ENCODE peak calls at places on chromosomes 5 and 9, in six cellular contexts. Q is esophagus squamous epithelium, G is testis, C is left ventricle myocardium inferior, N is pancreas, R is cardiac muscle cell. K is an unnamed sample. For H3K36me3 and H3K4me1, the result is how much of the 10 kb centered on the place peaks cover.

GRCh38 chr5:16812911-16813310 is 123.2 kb downstream of the MYO10 start:
- DNase-seq in N (peak), G (no peak), C (no peak), R (no peak), Q (no peak), K (peak)

GRCh38 chr5:40717281-40717680 is 37.6 kb downstream of the PTGER4 start:
- DNase-seq in C (no peak), R (no peak), Q (no peak), N (no peak), G (no peak), K (no peak)

GRCh38 chr5:168931638-168932345 is 352.6 kb upstream of the PANK3 start:
- DNase-seq in Q (no peak), N (no peak), R (no peak), C (no peak), G (no peak), K (no peak)

GRCh38 chr5:75037106-75037505 is 15.3 kb downstream of the GCNT4 start:
- DNase-seq in R (no peak), C (no peak), G (no peak), Q (no peak), N (peak), K (no peak)

GRCh38 chr5:133119233-133119711 is 67.5 kb downstream of the HSPA4 start:
- DNase-seq in R (no peak), N (no peak), C (no peak), G (no peak), Q (no peak), K (no peak)

GRCh38 chr5:41883243-41883642 is 13.0 kb upstream of the OXCT1 start:
- DNase-seq in C (no peak), R (no peak), N (no peak), Q (no peak), G (no peak), K (no peak)

GRCh38 chr5:173997331-173997730 is 8.4 kb downstream of the C5orf47 start:
- DNase-seq in G (no peak), N (no peak), R (no peak), Q (no peak), C (no peak), K (no peak)

GRCh38 chr5:23112237-23112636 is 259.1 kb upstream of the CDH12 start:
- DNase-seq in C (no peak), Q (no peak), G (no peak), R (no peak), N (no peak), K (no peak)

GRCh38 chr5:116668361-116668760 is 93.7 kb upstream of the SEMA6A start:
- DNase-seq in C (no peak), R (no peak), Q (no peak), G (no peak), N (no peak), K (no peak)

GRCh38 chr9:130893250-130894101 is 3.1 kb downstream of the QRFP start:
- DNase-seq in C (peak), R (no peak), Q (no peak), G (peak), N (no peak), K (peak)

GRCh38 chr5:159094745-159095144 is 5.0 kb downstream of the EBF1 start:
- DNase-seq in Q (no peak), R (peak), G (peak), N (no peak), C (peak), K (no peak)

GRCh38 chr9:115367780-115368179 is 249.8 kb upstream of the TNC start:
- DNase-seq in R (no peak), C (no peak), N (no peak), Q (no peak), G (no peak), K (no peak)

GRCh38 chr9:83034587-83034986 is 28.4 kb downstream of the RASEF start:
- DNase-seq in Q (no peak), R (no peak), C (no peak), G (no peak), N (no peak), K (no peak)

GRCh38 chr5:135979510-135979909 is 24.7 kb upstream of the LECT2 start:
- DNase-seq in Q (no peak), R (no peak), C (no peak), N (no peak), G (no peak), K (no peak)

GRCh38 chr9:121277518-121278275 is 9.7 kb downstream of the GSN start:
- DNase-seq in Q (no peak), R (no peak), N (no peak), C (no peak), G (no peak), K (no peak)

GRCh38 chr9:90287567-90288274 is 354.9 kb downstream of the DIRAS2 start:
- DNase-seq in C (no peak), Q (no peak), R (no peak), G (no peak), N (no peak), K (no peak)

GRCh38 chr5:83542839-83543238 is 71.3 kb downstream of the VCAN start:
- DNase-seq in G (no peak), Q (no peak), N (no peak), R (no peak), C (no peak), K (no peak)

GRCh38 chr5:164439799-164440198 is 934.4 kb downstream of the MAT2B start:
- DNase-seq in R (no peak), N (no peak), C (no peak), Q (no peak), G (no peak), K (no peak)

GRCh38 chr5:169545762-169546161 is 37.8 kb upstream of the SPDL1 start:
- DNase-seq in Q (no peak), C (no peak), R (no peak), N (no peak), G (no peak), K (no peak)

GRCh38 chr5:141605523-141606277 is 13.1 kb downstream of the DIAPH1 start:
- DNase-seq in C (peak), G (peak), Q (peak), N (no peak), R (no peak), K (peak)

GRCh38 chr9:120099064-120099463 is 480.9 kb downstream of the CDK5RAP2 start:
- DNase-seq in R (no peak), C (no peak), Q (no peak), N (no peak), G (no peak), K (no peak)

GRCh38 chr5:42813533-42813932 is 1.8 kb upstream of the SELENOP start:
- DNase-seq in C (no peak), N (no peak), R (peak), G (no peak), Q (no peak), K (no peak)

GRCh38 chr5:7261049-7261448 is 134.9 kb upstream of the ADCY2 start:
- DNase-seq in N (no peak), C (no peak), R (peak), G (peak), Q (no peak), K (no peak)

GRCh38 chr5:123359866-123360569 is 63.2 kb downstream of the CEP120 start:
- DNase-seq in C (no peak), Q (no peak), G (no peak), N (no peak), R (no peak), K (no peak)

GRCh38 chr9:125446581-125447094 is 185.0 kb downstream of the GAPVD1 start:
- DNase-seq in R (peak), N (no peak), Q (peak), C (no peak), G (no peak), K (no peak)

GRCh38 chr5:77015938-77016569 is 14.2 kb upstream of the AGGF1 start:
- DNase-seq in Q (no peak), R (peak), N (no peak), G (no peak), C (no peak), K (no peak)

GRCh38 chr9:100515578-100516494 is 42.9 kb downstream of the TMEFF1 start:
- DNase-seq in R (peak), G (no peak), N (no peak), Q (no peak), C (no peak), K (no peak)

GRCh38 chr9:99431103-99431502 is 209.0 kb downstream of the SEC61B start:
- DNase-seq in R (no peak), N (no peak), C (no peak), G (no peak), Q (no peak), K (no peak)

GRCh38 chr9:3758816-3759576 is 233.2 kb upstream of the RFX3 start:
- DNase-seq in Q (no peak), N (no peak), C (no peak), G (no peak), R (no peak), K (no peak)

GRCh38 chr9:128275198-128276007 is at the start of gene GOLGA2:
- DNase-seq in R (peak), Q (no peak), C (peak), G (peak), N (peak), K (peak)

GRCh38 chr9:2593754-2594153 is 27.8 kb upstream of the VLDLR start:
- DNase-seq in Q (no peak), G (no peak), R (no peak), N (no peak), C (no peak), K (no peak)

GRCh38 chr5:116032094-116032517 is at the start of gene ARL14EPL:
- DNase-seq in R (peak), Q (no peak), C (peak), G (peak), N (no peak), K (peak)

GRCh38 chr5:180034564-180034963 is 37.0 kb downstream of the RNF130 start:
- DNase-seq in G (no peak), Q (no peak), N (no peak), C (no peak), R (no peak), K (no peak)

GRCh38 chr5:102815560-102816324 is 60.6 kb downstream of the PAM start:
- DNase-seq in G (no peak), C (no peak), N (no peak), R (no peak), Q (no peak), K (no peak)

GRCh38 chr5:130874861-130875419 is 290.1 kb downstream of the HINT1 start:
- DNase-seq in C (no peak), Q (no peak), R (no peak), G (no peak), N (no peak), K (no peak)

GRCh38 chr9:114016101-114016500 is 62.0 kb downstream of the AMBP start:
- DNase-seq in C (no peak), R (no peak), N (no peak), G (peak), Q (no peak), K (peak)

GRCh38 chr9:78294290-78295176 is 2.4 kb upstream of the PSAT1 start:
- DNase-seq in C (no peak), G (no peak), Q (no peak), N (no peak), R (no peak), K (no peak)

GRCh38 chr5:45725537-45725936 is 29.4 kb upstream of the HCN1 start:
- DNase-seq in N (no peak), R (no peak), G (no peak), Q (no peak), C (no peak), K (no peak)

GRCh38 chr9:14418262-14419200 is 104.6 kb upstream of the NFIB start:
- DNase-seq in C (no peak), N (no peak), G (no peak), Q (no peak), R (no peak), K (no peak)

GRCh38 chr5:124655943-124656459 is 90.4 kb downstream of the ZNF608 start:
- DNase-seq in Q (no peak), N (peak), R (no peak), C (no peak), G (no peak), K (no peak)

DNA sequence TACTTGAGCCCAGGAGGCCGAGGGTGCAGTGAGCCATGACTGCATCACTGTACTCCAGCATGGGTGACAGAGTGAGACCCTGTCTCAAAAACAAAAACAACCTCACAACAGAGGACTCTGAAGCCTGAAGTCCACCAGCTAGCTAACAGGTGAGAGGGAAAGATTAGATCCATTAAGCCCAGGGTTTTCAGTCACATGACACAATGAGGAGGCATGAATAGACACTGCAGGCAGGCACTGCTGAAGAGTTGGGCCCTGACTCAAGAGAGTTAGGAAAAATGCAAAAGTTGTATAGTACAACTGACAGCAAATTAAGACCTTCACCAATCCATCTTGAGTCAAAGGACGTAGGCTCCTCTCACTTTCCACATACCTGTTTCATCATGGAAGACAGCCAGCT is 64.9 kb downstream of the IARS1 start:
- DNase-seq in C (no peak), N (no peak), Q (no peak), G (no peak), R (no peak), K (no peak)
- H3K36me3 ChIP-seq in C (under half), N (under half), Q (under half), G (under half), R (under half), K (under half)

DNA sequence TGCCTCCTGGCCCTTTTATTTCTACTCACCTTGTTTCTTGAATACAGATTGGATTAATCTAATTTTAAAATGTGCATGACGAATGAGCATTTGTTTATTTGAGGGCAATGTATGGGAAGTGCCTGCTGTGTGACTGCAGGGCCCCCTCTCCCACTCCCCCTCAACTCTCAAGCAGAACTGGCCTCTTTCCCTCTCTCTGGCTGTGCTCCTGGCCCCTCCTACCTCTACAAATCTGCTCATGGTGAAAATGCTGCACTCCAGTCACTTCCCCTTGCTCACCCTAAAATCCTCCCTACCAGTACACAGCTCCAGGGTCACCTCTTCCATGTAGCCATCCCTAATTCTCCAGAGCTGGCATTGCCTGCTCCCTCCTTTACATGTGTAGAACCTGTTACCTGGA is 17.2 kb upstream of the NDST1 start:
- DNase-seq in G (no peak), N (no peak), Q (no peak), R (no peak), C (no peak), K (no peak)
- H3K4me1 ChIP-seq in G (half or more), N (under half), Q (half or more), R (under half), C (half or more), K (under half)

DNA sequence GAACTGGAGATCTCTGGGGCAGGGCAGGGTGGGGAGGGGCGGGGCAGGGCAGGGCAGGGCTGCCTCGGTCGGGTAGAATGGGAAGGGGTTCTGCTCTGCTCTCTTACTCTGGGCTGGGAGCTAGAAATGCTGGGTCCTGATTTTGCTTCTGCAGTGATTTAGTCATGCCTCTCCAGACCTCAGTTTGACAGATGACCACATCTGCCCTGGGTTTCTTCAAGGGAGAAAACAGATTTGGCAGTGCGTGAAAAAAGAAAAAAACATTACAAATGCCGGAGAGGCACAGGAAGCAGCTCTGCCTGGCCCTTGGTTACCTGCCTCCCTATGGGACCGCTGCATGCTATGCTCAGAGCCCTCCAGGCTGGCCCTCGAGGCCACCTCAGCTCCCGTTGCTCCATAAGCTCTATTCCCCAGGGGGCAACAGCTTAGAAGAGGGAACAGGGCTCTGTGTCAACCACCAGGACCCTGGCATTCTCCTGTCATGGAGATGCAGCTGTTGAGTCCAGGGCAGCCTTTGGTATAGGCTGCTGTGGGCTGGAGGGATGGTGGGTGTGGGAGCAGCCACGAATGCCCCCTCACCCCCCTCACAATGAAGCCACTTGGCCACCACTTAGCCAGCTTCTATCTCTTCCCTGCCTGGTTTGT is 53.2 kb upstream of the UBTD2 start:
- DNase-seq in R (no peak), N (no peak), G (no peak), Q (no peak), C (no peak), K (no peak)
- H3K36me3 ChIP-seq in R (under half), N (under half), G (under half), Q (under half), C (under half), K (half or more)

GRCh38 chr5:181173420-181174342 is 26.3 kb downstream of the OR2V2 start:
- DNase-seq in C (no peak), N (no peak), G (no peak), R (no peak), Q (no peak), K (no peak)
- H3K4me1 ChIP-seq in C (under half), N (under half), G (under half), R (under half), Q (under half), K (under half)

DNA sequence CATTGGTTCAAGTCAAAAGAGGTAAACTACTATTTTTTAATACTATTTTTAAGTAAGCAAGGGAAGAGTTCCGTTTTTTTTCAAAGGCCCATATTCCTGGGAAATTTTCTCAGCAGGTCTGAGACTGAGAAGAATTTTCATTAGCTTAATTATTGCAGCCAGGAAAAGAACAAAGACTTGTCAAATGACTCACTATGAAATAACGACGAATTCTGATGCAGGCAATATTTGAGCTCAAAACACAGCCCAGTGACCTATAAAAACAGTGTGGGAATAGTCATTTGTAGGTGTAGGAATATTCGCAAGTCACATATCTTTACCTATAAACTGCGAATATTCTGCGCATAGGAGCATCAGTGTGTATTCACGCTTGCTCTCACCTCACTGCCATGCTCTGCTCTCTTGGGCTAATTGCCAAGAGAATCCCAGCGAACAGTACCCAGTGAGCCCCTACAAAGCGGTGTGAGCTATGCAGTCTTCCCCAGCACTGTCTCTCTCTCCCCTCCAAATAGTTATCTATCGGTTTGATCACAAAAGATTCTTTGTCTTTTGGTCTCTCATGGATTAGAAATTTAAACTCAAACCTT is 74.2 kb downstream of the ST8SIA4 start:
- DNase-seq in N (no peak), Q (no peak), R (no peak), C (no peak), G (no peak), K (no peak)
- H3K36me3 ChIP-seq in N (under half), Q (under half), R (under half), C (under half), G (under half), K (under half)

GRCh38 chr9:107708786-107709185 is 219.2 kb upstream of the KLF4 start:
- DNase-seq in R (no peak), C (no peak), Q (no peak), G (no peak), N (no peak), K (no peak)
- H3K4me1 ChIP-seq in R (under half), C (under half), Q (under half), G (under half), N (under half), K (under half)

GRCh38 chr5:1493413-1493812 is 30.3 kb downstream of the LPCAT1 start:
- DNase-seq in R (no peak), G (no peak), N (no peak), C (no peak), Q (no peak), K (no peak)
- H3K36me3 ChIP-seq in R (under half), G (under half), N (under half), C (under half), Q (under half), K (half or more)

K was measured in ascending aorta.